ENCODE peak calls at places on chromosomes 12 and 14, in four cellular contexts. V, I, M and O are unnamed samples.

GRCh38 chr12:124917841-124918621 is 3.6 kb upstream of the UBC start:
- DNase-seq in V (no peak), I (no peak), M (no peak), O (no peak)

GRCh38 chr14:101102875-101103274 is 199.4 kb upstream of the RTL1 start:
- DNase-seq in I (no peak), V (no peak), M (no peak), O (no peak)

GRCh38 chr12:104348994-104349494 is 45.5 kb downstream of the EID3 start:
- DNase-seq in V (no peak), M (no peak), I (no peak), O (no peak)

GRCh38 chr12:75638792-75639191 is 127.4 kb upstream of the KRR1 start:
- DNase-seq in I (no peak), V (no peak), M (no peak), O (no peak)

GRCh38 chr12:49331360-49332222 is 5.4 kb downstream of the C1QL4 start:
- DNase-seq in V (peak), M (peak), I (no peak), O (peak)

GRCh38 chr12:754871-755562 is 2.6 kb downstream of the WNK1 start:
- DNase-seq in M (no peak), I (no peak), V (no peak), O (peak)

GRCh38 chr12:91109148-91109564 is 2.1 kb downstream of the LUM start:
- DNase-seq in I (peak), V (peak), M (peak), O (peak)

GRCh38 chr12:94566345-94566744 is 84.0 kb downstream of the TMCC3 start:
- DNase-seq in V (no peak), I (no peak), M (no peak), O (no peak)

GRCh38 chr14:51744372-51745150 is 92.9 kb downstream of the FRMD6 start:
- DNase-seq in V (no peak), M (no peak), I (no peak), O (no peak)

GRCh38 chr14:69458350-69458749 is 26.2 kb upstream of the PLEKHD1 start:
- DNase-seq in M (no peak), I (no peak), V (no peak), O (no peak)

GRCh38 chr12:5166976-5167375 is 123.3 kb downstream of the KCNA5 start:
- DNase-seq in M (no peak), V (no peak), I (no peak), O (no peak)

GRCh38 chr12:124232654-124232987 is 62.3 kb upstream of the RFLNA start:
- DNase-seq in M (no peak), V (no peak), I (no peak), O (no peak)

GRCh38 chr14:50089213-50089612 is 27.2 kb downstream of the VCPKMT start:
- DNase-seq in M (no peak), V (no peak), I (no peak), O (no peak)

GRCh38 chr12:93018610-93019009 is 89.5 kb upstream of the EEA1 start:
- DNase-seq in V (no peak), I (no peak), M (no peak), O (no peak)

GRCh38 chr12:93020225-93020997 is 91.3 kb upstream of the EEA1 start:
- DNase-seq in V (peak), M (peak), I (peak), O (no peak)

GRCh38 chr12:93020998-93021597 is 92.0 kb upstream of the EEA1 start:
- DNase-seq in V (no peak), I (no peak), M (no peak), O (no peak)

GRCh38 chr12:93019911-93020224 is 90.8 kb upstream of the EEA1 start:
- DNase-seq in V (peak), M (peak), I (peak), O (no peak)

DNA sequence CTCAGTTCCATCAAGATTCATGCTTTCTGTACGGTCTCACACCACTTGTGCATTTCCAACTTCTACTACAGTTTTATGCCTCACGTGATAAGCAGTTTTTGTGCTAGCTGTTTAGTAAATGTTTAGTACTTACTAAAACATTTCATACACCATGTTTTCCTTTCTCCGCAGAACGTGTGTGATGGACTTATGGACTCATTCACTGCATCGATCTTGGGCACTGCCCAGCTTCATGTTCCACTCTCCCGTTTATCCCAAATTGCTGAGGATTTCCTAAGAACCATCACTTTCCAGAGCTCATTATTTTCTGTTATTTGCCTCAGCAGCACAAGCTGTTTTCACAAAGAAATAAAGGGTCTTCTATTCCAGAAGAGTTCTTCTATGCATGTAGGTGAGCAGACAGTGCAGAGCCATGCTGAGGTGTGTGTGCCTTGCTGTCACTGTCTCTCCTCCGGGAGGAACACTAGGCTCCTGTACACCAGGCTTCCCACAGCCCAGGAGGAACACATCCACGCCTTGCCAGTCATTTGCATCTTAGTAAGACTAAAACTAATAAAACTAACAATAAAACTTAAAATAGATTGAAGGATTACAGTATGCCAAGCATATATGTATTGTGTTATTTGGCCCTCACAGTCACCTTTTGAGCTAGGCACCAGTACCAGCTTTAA is 90.3 kb upstream of the EEA1 start:
- DNase-seq in M (no peak), V (no peak), I (no peak), O (no peak)
- TF ChIP-seq POLR2A in M (no peak), V (no peak), I (no peak), O (no peak)

GRCh38 chr12:39713552-39713951 is 93.9 kb upstream of the ABCD2 start:
- DNase-seq in I (no peak), M (no peak), V (no peak), O (no peak)
- TF ChIP-seq POLR2A in I (no peak), M (no peak), V (no peak), O (no peak)

GRCh38 chr12:120979220-120979861 is 998 bp downstream of the HNF1A start:
- DNase-seq in M (no peak), V (no peak), I (no peak), O (no peak)
- TF ChIP-seq POLR2A in M (no peak), V (peak), I (no peak), O (no peak)

DNA sequence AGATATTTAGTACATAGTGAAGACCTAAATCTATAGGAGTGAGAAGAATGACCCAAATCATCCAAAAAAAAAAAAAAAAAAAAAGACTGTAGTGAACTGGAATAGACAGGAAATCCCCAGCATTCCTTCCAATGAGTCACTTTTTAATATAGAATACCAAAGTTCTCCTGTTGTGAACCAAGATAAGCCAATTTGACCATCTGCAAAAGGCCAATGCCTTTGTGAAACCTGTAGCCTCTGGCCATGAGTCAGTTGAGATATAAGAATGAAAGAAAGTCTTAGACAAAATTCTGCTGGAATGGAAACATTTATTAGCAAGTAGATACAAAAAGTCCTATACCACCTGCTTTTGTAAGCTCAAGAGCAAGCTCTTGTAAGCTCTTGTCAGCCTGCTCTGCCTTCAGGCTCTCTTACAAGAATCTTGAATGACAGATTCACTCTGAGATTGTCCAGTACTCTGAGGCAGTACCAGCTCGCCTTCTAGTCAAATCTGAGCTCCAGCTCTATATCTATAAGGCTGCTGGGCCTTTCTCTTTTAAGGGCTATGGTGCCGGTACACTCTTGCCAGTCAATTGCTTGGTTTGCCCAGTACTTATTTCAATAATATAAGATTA is 243.0 kb upstream of the TMTC1 start:
- DNase-seq in M (no peak), I (no peak), V (no peak), O (no peak)
- TF ChIP-seq POLR2A in M (no peak), I (no peak), V (no peak), O (no peak)

GRCh38 chr12:52900166-52900895 is 4.5 kb downstream of the KRT8 start:
- DNase-seq in I (no peak), M (no peak), V (peak), O (no peak)

GRCh38 chr12:52899338-52900035 is 5.4 kb downstream of the KRT8 start:
- DNase-seq in M (no peak), I (no peak), V (peak), O (no peak)

GRCh38 chr12:52895726-52896189 is 9.1 kb downstream of the KRT8 start:
- DNase-seq in V (peak), M (no peak), I (no peak), O (no peak)

GRCh38 chr12:52892974-52893373 is 11.9 kb downstream of the KRT8 start:
- DNase-seq in M (no peak), I (no peak), V (no peak), O (no peak)

GRCh38 chr12:52896190-52897100 is 8.4 kb downstream of the KRT8 start:
- DNase-seq in V (peak), M (no peak), I (no peak), O (no peak)
- TF ChIP-seq POLR2A in V (no peak), M (no peak), I (no peak), O (no peak)

GRCh38 chr12:57539134-57539768 is 7.7 kb downstream of the DCTN2 start:
- DNase-seq in M (no peak), I (no peak), V (no peak), O (peak)
- TF ChIP-seq POLR2A in M (no peak), I (no peak), V (no peak), O (no peak)

GRCh38 chr14:73712540-73713141 is 1.5 kb downstream of the PNMA1 start:
- DNase-seq in M (no peak), I (peak), V (no peak), O (peak)

GRCh38 chr14:73713804-73714655 is at the start of gene PNMA1:
- DNase-seq in M (peak), I (peak), V (peak), O (peak)

GRCh38 chr14:73710737-73711136 is 3.4 kb downstream of the PNMA1 start:
- DNase-seq in V (no peak), I (no peak), M (no peak), O (no peak)

GRCh38 chr14:73713206-73713803 is 879 bp downstream of the PNMA1 start:
- DNase-seq in V (no peak), I (no peak), M (no peak), O (no peak)

GRCh38 chr14:73712071-73712506 is 2.1 kb downstream of the PNMA1 start:
- DNase-seq in M (no peak), I (no peak), V (no peak), O (peak)
- TF ChIP-seq POLR2A in M (no peak), I (no peak), V (no peak), O (no peak)

DNA sequence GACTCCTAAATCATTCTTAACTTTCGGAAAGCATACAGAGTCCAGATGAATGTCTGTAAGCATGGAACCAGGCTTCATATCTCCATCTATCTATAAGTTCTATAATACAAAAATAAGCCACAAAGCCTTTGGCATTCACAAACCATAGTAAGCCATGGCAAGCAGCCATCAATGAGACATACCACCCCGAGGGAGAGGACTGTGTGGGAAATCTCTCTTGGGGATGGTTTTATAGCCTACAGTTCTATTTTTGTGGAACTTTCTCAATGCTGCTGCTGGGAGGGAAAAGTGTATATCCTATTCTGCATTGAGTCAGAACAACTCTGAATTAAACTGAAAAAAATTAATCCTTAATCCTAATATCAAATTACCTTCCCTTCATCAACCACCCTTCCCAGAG is 20.4 kb downstream of the EGLN3 start:
- DNase-seq in V (no peak), M (no peak), I (no peak), O (no peak)
- TF ChIP-seq POLR2A in V (no peak), M (no peak), I (no peak), O (no peak)

GRCh38 chr12:130879212-130879686 is 7.4 kb downstream of the RAN start:
- DNase-seq in M (no peak), I (no peak), V (no peak), O (no peak)
- TF ChIP-seq POLR2A in M (no peak), I (no peak), V (no peak), O (no peak)

DNA sequence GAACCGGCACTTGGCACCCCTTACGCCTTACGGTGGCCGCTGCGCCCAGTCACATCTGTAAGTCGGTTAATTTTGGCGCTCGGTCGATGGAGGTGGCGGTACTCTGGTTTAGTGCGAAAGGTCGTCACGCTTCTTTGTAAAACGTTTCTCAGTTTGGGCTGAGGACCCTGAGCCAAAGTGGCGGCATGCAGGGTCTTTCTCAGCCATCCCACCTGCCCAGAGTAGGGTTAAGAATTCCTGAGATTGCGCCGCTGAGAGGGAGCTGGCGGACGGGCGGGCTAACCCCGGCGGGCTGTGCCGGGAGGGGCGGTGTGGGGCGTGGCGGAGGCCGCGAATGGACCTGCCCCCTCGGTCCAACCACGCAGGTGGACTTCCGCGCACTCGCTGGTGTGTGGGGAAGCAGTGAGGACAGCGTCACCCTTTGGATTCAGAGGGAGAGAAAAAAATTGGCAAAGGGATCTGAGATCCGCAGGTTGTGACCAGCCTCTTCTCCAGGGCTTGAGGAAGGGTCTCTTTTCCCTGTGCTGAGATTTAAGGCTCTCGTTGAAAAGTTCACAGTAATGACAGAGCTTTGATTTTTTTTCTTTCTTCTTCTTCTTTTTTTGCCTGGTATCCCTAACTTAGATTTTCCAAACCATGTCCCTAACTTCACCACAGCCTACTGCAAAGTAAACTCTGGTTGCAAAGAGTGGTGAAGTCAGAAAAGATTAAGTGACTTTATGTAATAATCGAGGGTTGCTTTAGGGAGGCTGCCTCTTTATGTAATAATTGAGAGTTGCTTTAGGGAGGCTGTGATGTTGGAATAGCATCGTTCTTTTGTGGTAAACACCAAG is 602 bp upstream of the FBXO33 start:
- DNase-seq in I (peak), M (peak), V (peak), O (peak)
- TF ChIP-seq POLR2A in I (peak), M (peak), V (peak), O (no peak)